ENCODE peak calls at places on chromosomes 2 and 18, in nine cellular contexts. E is stomach, K is cardiac muscle cell, M is heart right ventricle, B is PC-9, Q is right cardiac atrium, X is uterus, O is tibial artery, W is spleen. L is an unnamed sample. For H3K27me3, the result is how much of the 10 kb centered on the place peaks cover.

GRCh38 chr2:113248997-113249770 is 29.5 kb downstream of the PAX8 start:
- DNase-seq in E (peak), K (peak), M (peak), B (peak), Q (peak), X (peak), O (peak), W (peak), L (peak)

GRCh38 chr2:71897145-71897495 is 250.5 kb downstream of the CYP26B1 start:
- DNase-seq in E (no peak), K (no peak), M (peak), B (no peak), Q (peak), X (no peak), O (no peak), W (peak), L (no peak)

GRCh38 chr2:111117666-111118454 is 2.9 kb upstream of the BCL2L11 start:
- DNase-seq in E (peak), K (peak), M (peak), B (no peak), Q (peak), X (peak), O (peak), W (peak), L (peak)

GRCh38 chr2:71659868-71660518 is 206.6 kb downstream of the DYSF start:
- DNase-seq in E (no peak), K (no peak), M (no peak), B (no peak), Q (no peak), X (no peak), O (no peak), W (peak), L (no peak)

GRCh38 chr2:15047184-15047583 is 414.7 kb downstream of the LRATD1 start:
- DNase-seq in E (no peak), K (no peak), M (no peak), B (no peak), Q (no peak), X (no peak), O (no peak), W (no peak), L (no peak)

GRCh38 chr2:68279691-68280090 is 27.4 kb upstream of the PPP3R1 start:
- DNase-seq in E (no peak), K (no peak), M (no peak), B (no peak), Q (no peak), X (peak), O (no peak), W (no peak), L (no peak)

GRCh38 chr2:206983156-206983875 is 44.0 kb downstream of the CPO start:
- DNase-seq in E (no peak), K (no peak), M (no peak), B (peak), Q (peak), X (no peak), O (no peak), W (no peak), L (no peak)

GRCh38 chr18:916562-916961 is 11.9 kb downstream of the ADCYAP1 start:
- DNase-seq in E (no peak), K (no peak), M (no peak), B (no peak), Q (no peak), X (no peak), O (no peak), W (no peak), L (no peak)

GRCh38 chr2:144520718-144521487 is 984 bp upstream of the ZEB2 start:
- DNase-seq in E (no peak), K (peak), M (no peak), B (no peak), Q (no peak), X (no peak), O (peak), W (no peak), L (no peak)

GRCh38 chr2:144522741-144523605 is 3.1 kb upstream of the ZEB2 start:
- DNase-seq in E (no peak), K (no peak), M (peak), B (no peak), Q (peak), X (no peak), O (peak), W (peak), L (no peak)

GRCh38 chr2:144523606-144524131 is 3.8 kb upstream of the ZEB2 start:
- DNase-seq in E (no peak), K (no peak), M (peak), B (no peak), Q (peak), X (no peak), O (no peak), W (no peak), L (no peak)

GRCh38 chr2:144519934-144520717 is at the start of gene ZEB2:
- DNase-seq in E (no peak), K (peak), M (peak), B (no peak), Q (peak), X (peak), O (peak), W (peak), L (no peak)

DNA sequence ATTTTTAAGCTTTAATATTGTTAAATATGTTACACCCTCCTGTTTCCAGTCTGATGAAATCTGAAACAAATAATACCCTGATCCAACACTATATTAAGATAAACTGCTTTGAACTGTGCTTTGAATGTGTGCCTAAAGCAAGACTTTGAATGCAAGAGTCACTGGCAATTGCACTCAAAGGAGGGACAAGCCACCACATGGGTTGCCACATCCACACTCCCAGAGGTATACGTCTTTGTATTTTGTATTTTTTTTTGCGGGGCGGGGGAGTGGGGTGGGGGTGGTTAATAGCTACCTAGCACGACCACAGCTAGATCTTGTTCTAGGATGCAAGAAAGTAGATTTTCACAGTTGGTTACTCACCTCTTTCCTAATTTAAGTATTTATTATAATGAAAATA is 1.8 kb upstream of the ZEB2 start:
- DNase-seq in E (no peak), K (no peak), M (no peak), B (no peak), Q (peak), X (no peak), O (peak), W (no peak), L (no peak)
- H3K27me3 ChIP-seq in E (half or more), K (under half), M (under half), B (under half), Q (under half), X (under half), O (under half), W (under half), L (half or more)

DNA sequence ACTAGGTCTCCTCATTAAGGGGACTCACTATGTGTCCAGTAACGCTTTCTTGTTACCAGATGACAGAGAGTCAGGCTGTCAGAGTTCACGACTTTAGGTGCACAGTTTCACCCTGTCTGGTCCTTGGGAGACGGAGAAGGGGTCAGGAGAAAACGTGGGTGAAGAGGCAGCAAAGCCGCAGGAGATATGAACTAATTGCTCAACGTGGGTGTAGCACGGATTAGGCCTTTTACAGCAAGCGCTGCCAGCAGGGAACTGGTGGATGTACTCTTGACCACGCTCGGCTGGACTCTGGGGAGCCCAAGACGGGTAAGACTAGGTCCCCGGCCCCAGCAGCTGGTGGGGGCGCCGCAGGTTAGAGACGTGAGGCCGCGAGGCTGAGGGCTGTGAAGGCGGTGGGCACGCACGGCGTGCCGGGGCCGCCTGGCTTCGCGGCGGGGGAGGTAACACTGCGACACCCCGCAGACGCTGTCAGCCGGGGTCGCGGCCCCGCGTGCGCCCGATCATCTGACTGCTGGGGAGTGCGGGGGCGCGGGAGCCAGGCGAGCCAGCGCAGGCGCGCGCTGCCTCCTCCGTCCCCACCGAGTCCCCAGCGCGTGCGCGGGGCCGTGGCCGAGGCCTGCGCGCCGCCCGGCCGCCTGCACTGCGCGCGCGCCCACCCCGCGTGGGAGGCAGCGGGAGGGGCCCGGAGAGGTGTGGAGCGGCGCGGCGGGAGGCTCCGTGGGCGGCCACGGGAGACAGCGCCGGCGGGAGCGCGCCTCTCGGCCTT is at the start of gene CLIP4:
- DNase-seq in E (peak), K (peak), M (peak), B (peak), Q (peak), X (peak), O (peak), W (peak), L (peak)
- H3K27me3 ChIP-seq in E (under half), K (under half), M (under half), B (under half), Q (under half), X (under half), O (under half), W (under half), L (under half)

DNA sequence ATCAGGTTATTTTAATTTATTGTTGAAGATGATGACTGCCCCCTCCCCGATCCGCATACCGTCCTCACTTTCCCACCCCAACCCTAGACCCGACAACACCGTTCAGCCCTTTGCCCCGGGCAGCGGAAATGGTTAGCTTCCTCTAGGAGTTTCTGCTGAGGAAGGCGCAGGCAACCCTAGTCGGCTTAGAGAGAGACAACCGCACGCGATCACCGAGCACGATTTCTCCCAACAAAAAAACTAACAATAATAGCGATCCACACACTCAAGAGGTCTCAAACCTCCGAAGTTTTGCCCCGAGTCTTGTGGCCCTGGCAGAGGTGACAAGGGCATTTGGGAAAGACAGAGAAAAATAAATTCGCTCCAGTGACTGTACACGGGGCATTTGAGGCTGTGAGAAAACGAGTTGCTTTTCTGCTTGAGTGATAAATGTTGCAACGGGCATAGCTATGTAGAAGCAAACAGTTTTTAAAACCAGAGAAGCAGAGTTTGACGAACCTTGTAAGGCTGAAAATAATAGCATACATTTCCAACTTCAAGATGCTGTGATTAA is 11.2 kb upstream of the SIX3 start:
- DNase-seq in E (no peak), K (no peak), M (no peak), B (no peak), Q (no peak), X (no peak), O (no peak), W (no peak), L (no peak)
- H3K27me3 ChIP-seq in E (half or more), K (half or more), M (half or more), B (under half), Q (under half), X (half or more), O (under half), W (half or more), L (half or more)

GRCh38 chr2:179427065-179427464 is 162.4 kb upstream of the SESTD1 start:
- DNase-seq in E (no peak), K (no peak), M (no peak), B (no peak), Q (peak), X (no peak), O (no peak), W (no peak), L (no peak)

GRCh38 chr2:179429060-179429471 is 164.4 kb upstream of the SESTD1 start:
- DNase-seq in E (no peak), K (no peak), M (no peak), B (no peak), Q (no peak), X (no peak), O (no peak), W (no peak), L (no peak)

GRCh38 chr2:179424571-179424970 is 159.9 kb upstream of the SESTD1 start:
- DNase-seq in E (no peak), K (no peak), M (no peak), B (no peak), Q (no peak), X (no peak), O (no peak), W (no peak), L (no peak)

GRCh38 chr2:179429597-179429996 is 165.0 kb upstream of the SESTD1 start:
- DNase-seq in E (no peak), K (no peak), M (no peak), B (no peak), Q (no peak), X (no peak), O (no peak), W (no peak), L (no peak)

GRCh38 chr2:179428659-179429058 is 164.0 kb upstream of the SESTD1 start:
- DNase-seq in E (no peak), K (peak), M (no peak), B (no peak), Q (peak), X (no peak), O (peak), W (no peak), L (no peak)
- H3K27me3 ChIP-seq in E (under half), K (under half), M (under half), B (under half), Q (under half), X (under half), O (under half), W (under half), L (under half)

GRCh38 chr2:219531639-219532377 is 11.8 kb downstream of the CHPF start:
- DNase-seq in E (no peak), K (no peak), M (no peak), B (no peak), Q (no peak), X (no peak), O (no peak), W (peak), L (no peak)
- H3K27me3 ChIP-seq in E (half or more), K (under half), M (under half), B (under half), Q (under half), X (under half), O (under half), W (half or more), L (under half)

L was measured in bronchial epithelial cell.